ENCODE peak calls at places on chromosomes 16 and 17, in five cellular contexts. J is mesenchymal stem cell, W is IMR-90, G is mesendoderm, Q is neuronal stem cell. E is an unnamed sample.

GRCh38 chr17:2137342-2138098 is 82.6 kb downstream of the HIC1 start:
- DNase-seq in J (peak; percentile 95), W (peak; percentile 90), G (peak; percentile 92), Q (peak; percentile 64), E (peak; percentile 93)

GRCh38 chr16:12170103-12171025 is 193.8 kb downstream of the SNX29 start:
- DNase-seq in J (no peak), W (peak; percentile 72), G (no peak), Q (no peak), E (no peak)

GRCh38 chr17:6668727-6669425 is 17.3 kb downstream of the C17orf100 start:
- DNase-seq in J (no peak), W (no peak), G (no peak), Q (no peak), E (peak; percentile 19)

GRCh38 chr16:53071748-53072301 is 17.0 kb downstream of the CHD9 start:
- DNase-seq in J (no peak), W (no peak), G (no peak), Q (no peak), E (no peak)

GRCh38 chr17:63311416-63311937 is 134.6 kb downstream of the CYB561 start:
- DNase-seq in J (no peak), W (no peak), G (no peak), Q (no peak), E (no peak)

GRCh38 chr16:79635488-79635887 is 35.0 kb upstream of the MAF start:
- DNase-seq in J (no peak), W (no peak), G (no peak), Q (no peak), E (no peak)

GRCh38 chr16:58087209-58087913 is 41.8 kb downstream of the CFAP20 start:
- DNase-seq in J (no peak), W (no peak), G (no peak), Q (no peak), E (no peak)

GRCh38 chr17:45345554-45346254 is 28.9 kb upstream of the MAP3K14 start:
- DNase-seq in J (peak; percentile 69), W (peak; percentile 88), G (no peak), Q (no peak), E (no peak)

GRCh38 chr17:15414502-15415348 is 52.7 kb downstream of the CDRT4 start:
- DNase-seq in J (no peak), W (no peak), G (no peak), Q (no peak), E (no peak)

GRCh38 chr16:80546249-80546648 is 5.5 kb downstream of the DYNLRB2 start:
- DNase-seq in J (no peak), W (no peak), G (no peak), Q (no peak), E (no peak)

GRCh38 chr17:7932949-7933348 is 943 bp downstream of the CNTROB start:
- DNase-seq in J (peak; percentile 89), W (peak; percentile 61), G (peak; percentile 82), Q (no peak), E (peak; percentile 67)

GRCh38 chr17:21209511-21210175 is 4.3 kb downstream of the TMEM11 start:
- DNase-seq in J (no peak), W (no peak), G (no peak), Q (no peak), E (no peak)

GRCh38 chr17:9842057-9842758 is 16.5 kb downstream of the GLP2R start:
- DNase-seq in J (peak; percentile 91), W (peak; percentile 77), G (no peak), Q (no peak), E (peak; percentile 26)

GRCh38 chr16:10827691-10828341 is 9.2 kb upstream of the TVP23A start:
- DNase-seq in J (no peak), W (peak; percentile 86), G (no peak), Q (no peak), E (no peak)

GRCh38 chr16:3045758-3046505 is 429 bp upstream of the MMP25 start:
- DNase-seq in J (no peak), W (no peak), G (peak; percentile 26), Q (no peak), E (peak; percentile 66)

GRCh38 chr16:72850863-72851262 is 197.1 kb downstream of the ZFHX3 start:
- DNase-seq in J (peak; percentile 87), W (peak; percentile 80), G (no peak), Q (no peak), E (no peak)

GRCh38 chr17:19613979-19614378 is 34.6 kb upstream of the ALDH3A2 start:
- DNase-seq in J (no peak), W (no peak), G (no peak), Q (no peak), E (no peak)

GRCh38 chr17:5418858-5419355 is 555 bp downstream of the NUP88 start:
- DNase-seq in J (peak; percentile 65), W (peak; percentile 39), G (peak; percentile 54), Q (peak; percentile 20), E (no peak)

GRCh38 chr17:1898332-1898731 is 68.5 kb downstream of the RPA1 start:
- DNase-seq in J (no peak), W (no peak), G (no peak), Q (no peak), E (no peak)

GRCh38 chr16:69327585-69328310 is 2.6 kb downstream of the PDF start:
- DNase-seq in J (no peak), W (no peak), G (no peak), Q (no peak), E (no peak)

GRCh38 chr17:75878174-75878998 is at the start of gene TRIM47:
- DNase-seq in J (peak; percentile 82), W (peak; percentile 49), G (peak; percentile 77), Q (no peak), E (peak; percentile 69)

GRCh38 chr17:68777243-68777855 is 176.2 kb upstream of the FAM20A start:
- DNase-seq in J (peak; percentile 74), W (peak; percentile 67), G (peak; percentile 75), Q (peak; percentile 51), E (peak; percentile 69)

GRCh38 chr16:54507091-54507490 is 220.5 kb upstream of the IRX3 start:
- DNase-seq in J (no peak), W (no peak), G (no peak), Q (no peak), E (no peak)

GRCh38 chr17:54951286-54951685 is 17.2 kb downstream of the COX11 start:
- DNase-seq in J (no peak), W (no peak), G (no peak), Q (no peak), E (no peak)

GRCh38 chr17:54945671-54946070 is 22.8 kb downstream of the COX11 start:
- DNase-seq in J (no peak), W (no peak), G (no peak), Q (no peak), E (no peak)

GRCh38 chr17:54948380-54948779 is 20.1 kb downstream of the COX11 start:
- DNase-seq in J (peak; percentile 93), W (peak; percentile 98), G (no peak), Q (no peak), E (no peak)

GRCh38 chr17:54947396-54947795 is 21.1 kb downstream of the COX11 start:
- DNase-seq in J (no peak), W (no peak), G (no peak), Q (no peak), E (no peak)

DNA sequence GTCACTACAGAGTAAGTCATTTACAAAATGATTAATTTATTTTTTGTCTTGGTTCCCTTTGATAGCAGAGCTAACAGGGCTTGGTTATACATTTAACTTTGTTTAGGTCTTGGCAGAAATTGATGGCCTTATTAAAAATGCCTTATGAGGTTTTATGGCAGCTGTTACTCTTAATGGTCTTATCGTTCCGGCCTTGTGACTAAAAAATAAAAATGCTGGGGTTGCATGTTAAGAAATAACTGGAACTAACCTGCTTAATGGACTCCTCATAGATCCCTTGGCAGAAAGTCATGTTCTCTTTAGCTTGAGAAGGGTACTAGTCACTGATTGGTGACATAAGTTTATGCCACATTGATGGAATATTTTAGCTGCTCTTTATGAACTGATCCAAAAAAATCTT is 18.3 kb downstream of the COX11 start:
- DNase-seq in J (no peak), W (no peak), G (no peak), Q (no peak), E (no peak)
- H2BK5ac ChIP-seq in J (no peak overlapping the region), W (no peak overlapping the region), G (no peak overlapping the region), Q (no peak overlapping the region), E (no peak overlapping the region)

DNA sequence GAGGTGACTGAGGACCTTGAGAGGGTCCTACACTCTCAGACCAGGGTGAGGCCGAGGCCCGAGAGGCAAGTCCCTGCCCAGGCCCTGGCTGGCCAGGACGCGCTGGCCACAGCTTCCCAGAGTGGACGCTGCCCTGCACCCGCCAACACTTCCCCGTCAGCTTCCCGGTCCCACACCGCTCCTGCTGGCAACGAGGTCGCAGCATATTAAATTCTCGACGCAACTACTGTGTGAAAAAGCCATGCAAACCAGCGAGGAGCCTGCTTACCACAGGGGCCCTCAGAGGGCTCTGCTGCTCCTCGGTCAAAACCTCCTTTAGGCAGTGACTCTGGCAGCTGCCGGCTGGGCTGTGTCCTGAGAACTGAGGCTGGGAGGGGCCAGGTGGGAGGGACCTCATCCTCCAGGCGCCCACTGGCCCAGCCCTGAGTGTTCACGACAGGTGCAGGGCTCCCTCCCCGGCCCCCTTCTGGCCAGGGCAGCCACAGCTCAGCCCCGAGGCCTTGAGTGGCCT is 2.1 kb upstream of the TEX19 start:
- DNase-seq in J (no peak), W (no peak), G (peak; percentile 66), Q (no peak), E (peak; percentile 81)
- H4K8ac ChIP-seq in J (no peak overlapping the region), W (no peak overlapping the region), G (no peak overlapping the region), Q (no peak overlapping the region), E (no peak overlapping the region)

DNA sequence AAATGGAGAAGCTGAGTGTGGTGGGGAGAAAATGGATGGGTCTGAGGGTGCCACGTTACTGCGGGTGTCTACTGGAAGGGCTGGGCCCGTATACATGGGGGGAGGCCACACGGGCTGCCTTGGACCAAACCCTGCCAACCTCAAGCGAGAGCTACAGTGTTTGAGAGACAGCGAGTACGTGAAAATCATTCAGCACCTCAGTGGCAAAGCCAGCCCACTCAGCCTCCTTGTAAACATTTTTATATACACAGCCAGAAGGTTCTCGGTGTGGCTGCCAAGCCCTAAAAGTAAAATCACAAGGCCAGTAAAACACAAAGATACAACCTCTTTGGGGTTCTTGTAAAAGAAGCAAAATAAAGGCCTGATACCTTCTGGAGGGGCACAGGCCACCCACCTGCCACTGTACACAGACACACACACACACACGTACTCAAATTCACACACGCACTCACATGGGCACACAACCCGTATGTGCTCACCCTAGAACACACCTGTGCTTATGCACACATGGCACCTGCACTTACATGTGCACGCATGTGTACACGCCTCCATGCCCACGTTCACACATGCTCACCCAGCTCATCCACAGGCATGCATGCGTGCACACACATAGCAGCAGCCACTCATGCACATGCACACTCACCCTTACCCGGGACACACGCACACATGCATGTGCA is 102.8 kb downstream of the GSG1L start:
- DNase-seq in J (no peak), W (no peak), G (no peak), Q (no peak), E (no peak)
- H2BK5ac ChIP-seq in J (no peak overlapping the region), W (no peak overlapping the region), G (no peak overlapping the region), Q (no peak overlapping the region), E (no peak overlapping the region)

DNA sequence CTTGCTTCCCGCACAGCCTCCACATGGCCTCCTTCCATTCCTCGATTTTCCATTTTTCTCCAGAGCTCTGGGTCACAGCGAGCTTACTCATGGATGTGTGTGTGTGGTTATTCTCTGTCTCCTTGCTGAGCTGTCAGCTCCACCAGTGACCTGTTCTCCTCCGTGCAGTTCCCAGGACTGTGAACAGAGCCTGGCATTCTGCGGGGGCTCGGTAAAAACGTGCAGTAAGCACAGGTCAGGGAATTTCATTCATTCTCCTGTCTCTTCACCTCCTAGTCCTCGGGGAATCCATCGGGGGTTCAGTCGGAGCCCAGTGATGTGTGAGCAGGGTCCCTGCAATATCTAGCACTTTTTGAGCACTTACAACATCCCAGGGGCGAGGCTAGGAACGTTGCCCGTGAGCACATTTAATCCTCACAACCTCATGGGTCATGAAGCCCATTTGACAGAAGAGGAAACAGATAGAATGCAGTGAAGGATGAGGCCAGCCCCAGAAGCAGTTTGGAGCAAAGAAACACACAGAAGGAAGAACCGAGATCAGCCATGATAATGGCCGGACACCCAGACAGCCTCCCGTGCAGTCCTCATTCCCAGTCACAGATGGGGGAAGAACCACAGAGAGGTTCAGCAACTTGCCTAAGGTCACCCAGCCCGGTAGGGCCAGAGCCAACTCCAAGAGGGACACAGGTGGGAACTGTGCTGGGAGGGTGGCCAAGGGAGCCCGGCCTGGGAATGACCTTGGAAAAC is 183.2 kb upstream of the GSE1 start:
- DNase-seq in J (no peak), W (no peak), G (no peak), Q (no peak), E (no peak)
- H4K8ac ChIP-seq in J (no peak overlapping the region), W (no peak overlapping the region), G (no peak overlapping the region), Q (no peak overlapping the region), E (no peak overlapping the region)